ENCODE peak calls at places on chromosome 4, in four cellular contexts. One of them, this sample, is unnamed.

GRCh38 chr4:128649575-128650205 is 159.8 kb upstream of the JADE1 start:
- DNase-seq in H1: no peak
- DNase-seq in GM12878: no peak
- DNase-seq in HepG2: peak; percentile 6
- DNase-seq in this sample: no peak

GRCh38 chr4:29560452-29560851 is 1159.7 kb upstream of the PCDH7 start:
- DNase-seq in H1: no peak
- DNase-seq in GM12878: no peak
- DNase-seq in HepG2: no peak
- DNase-seq in this sample: no peak

GRCh38 chr4:175947117-175947722 is 118.4 kb upstream of the WDR17 start:
- DNase-seq in H1: no peak
- DNase-seq in GM12878: no peak
- DNase-seq in HepG2: peak; percentile 6
- DNase-seq in this sample: no peak

GRCh38 chr4:138499627-138500026 is 257.5 kb upstream of the SLC7A11 start:
- DNase-seq in H1: no peak
- DNase-seq in GM12878: no peak
- DNase-seq in HepG2: no peak
- DNase-seq in this sample: no peak

GRCh38 chr4:85866508-85866907 is 391.6 kb downstream of the ARHGAP24 start:
- DNase-seq in H1: no peak
- DNase-seq in GM12878: no peak
- DNase-seq in HepG2: no peak
- DNase-seq in this sample: no peak

GRCh38 chr4:155759372-155760252 is 791 bp downstream of the GUCY1B1 start:
- DNase-seq in H1: no peak
- DNase-seq in GM12878: no peak
- DNase-seq in HepG2: no peak
- DNase-seq in this sample: peak; percentile 10

GRCh38 chr4:156815717-156816319 is 155.8 kb downstream of the PDGFC start:
- DNase-seq in H1: no peak
- DNase-seq in GM12878: no peak
- DNase-seq in HepG2: no peak
- DNase-seq in this sample: no peak

GRCh38 chr4:161791796-161792556 is 371.8 kb downstream of the FSTL5 start:
- DNase-seq in H1: no peak
- DNase-seq in GM12878: no peak
- DNase-seq in HepG2: no peak
- DNase-seq in this sample: no peak

GRCh38 chr4:55906999-55907398 is 41.7 kb upstream of the CEP135 start:
- DNase-seq in H1: no peak
- DNase-seq in GM12878: no peak
- DNase-seq in HepG2: no peak
- DNase-seq in this sample: no peak

GRCh38 chr4:25312496-25313193 is at the start of gene ZCCHC4:
- DNase-seq in H1: peak; percentile 84
- DNase-seq in GM12878: peak; percentile 67
- DNase-seq in HepG2: peak; percentile 77
- DNase-seq in this sample: peak; percentile 96

GRCh38 chr4:177283167-177283566 is 26.5 kb upstream of the NEIL3 start:
- DNase-seq in H1: no peak
- DNase-seq in GM12878: no peak
- DNase-seq in HepG2: no peak
- DNase-seq in this sample: no peak

GRCh38 chr4:138275946-138276621 is 33.9 kb upstream of the SLC7A11 start:
- DNase-seq in H1: no peak
- DNase-seq in GM12878: no peak
- DNase-seq in HepG2: no peak
- DNase-seq in this sample: no peak

GRCh38 chr4:1244081-1244977 is 4.6 kb downstream of the CTBP1 start:
- DNase-seq in H1: no peak
- DNase-seq in GM12878: no peak
- DNase-seq in HepG2: no peak
- DNase-seq in this sample: peak; percentile 8

GRCh38 chr4:1014395-1015167 is 3.2 kb downstream of the FGFRL1 start:
- DNase-seq in H1: no peak
- DNase-seq in GM12878: no peak
- DNase-seq in HepG2: no peak
- DNase-seq in this sample: no peak

GRCh38 chr4:101944649-101945048 is 154.1 kb downstream of the BANK1 start:
- DNase-seq in H1: no peak
- DNase-seq in GM12878: no peak
- DNase-seq in HepG2: no peak
- DNase-seq in this sample: no peak

GRCh38 chr4:54802336-54802735 is 144.6 kb downstream of the KIT start:
- DNase-seq in H1: no peak
- DNase-seq in GM12878: no peak
- DNase-seq in HepG2: no peak
- DNase-seq in this sample: no peak

GRCh38 chr4:6576512-6576911 is 1.5 kb downstream of the MAN2B2 start:
- DNase-seq in H1: no peak
- DNase-seq in GM12878: no peak
- DNase-seq in HepG2: no peak
- DNase-seq in this sample: no peak

GRCh38 chr4:144449623-144450022 is 196.3 kb upstream of the HHIP start:
- DNase-seq in H1: no peak
- DNase-seq in GM12878: no peak
- DNase-seq in HepG2: no peak
- DNase-seq in this sample: no peak

GRCh38 chr4:174457468-174457867 is 64.8 kb downstream of the HPGD start:
- DNase-seq in H1: no peak
- DNase-seq in GM12878: no peak
- DNase-seq in HepG2: no peak
- DNase-seq in this sample: no peak

GRCh38 chr4:2932951-2933565 is 30.1 kb downstream of the NOP14 start:
- DNase-seq in H1: no peak
- DNase-seq in GM12878: no peak
- DNase-seq in HepG2: no peak
- DNase-seq in this sample: no peak

GRCh38 chr4:143202824-143203223 is 18.1 kb downstream of the USP38 start:
- DNase-seq in H1: no peak
- DNase-seq in GM12878: no peak
- DNase-seq in HepG2: no peak
- DNase-seq in this sample: no peak

GRCh38 chr4:64465263-64465662 is 56.0 kb upstream of the TECRL start:
- DNase-seq in H1: no peak
- DNase-seq in GM12878: no peak
- DNase-seq in HepG2: no peak
- DNase-seq in this sample: no peak

DNA sequence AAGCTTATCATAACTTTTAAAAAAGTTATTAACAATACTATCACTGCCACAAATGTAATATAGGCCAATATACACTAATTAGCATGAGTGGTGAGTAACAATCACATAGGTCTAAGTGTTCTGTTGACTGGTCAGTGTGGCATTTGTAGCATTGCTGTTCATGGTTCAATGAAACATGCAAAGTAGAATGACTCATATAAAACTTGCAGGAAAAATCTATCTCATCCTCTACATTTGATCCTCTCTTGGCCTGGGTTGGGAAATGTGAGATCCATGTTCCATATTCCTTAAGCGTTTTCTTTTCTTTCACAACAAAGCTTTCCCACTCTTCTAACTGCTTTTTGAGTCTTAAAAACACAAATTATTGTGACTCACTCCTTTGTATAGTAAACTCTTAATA is 1418.7 kb downstream of the FSTL5 start:
- DNase-seq in H1: no peak
- DNase-seq in GM12878: no peak
- DNase-seq in HepG2: no peak
- DNase-seq in this sample: no peak
- TF ChIP-seq CREB1 in H1: no peak
- TF ChIP-seq CREB1 in GM12878: no peak
- TF ChIP-seq CREB1 in HepG2: no peak
- TF ChIP-seq CREB1 in this sample: no peak

DNA sequence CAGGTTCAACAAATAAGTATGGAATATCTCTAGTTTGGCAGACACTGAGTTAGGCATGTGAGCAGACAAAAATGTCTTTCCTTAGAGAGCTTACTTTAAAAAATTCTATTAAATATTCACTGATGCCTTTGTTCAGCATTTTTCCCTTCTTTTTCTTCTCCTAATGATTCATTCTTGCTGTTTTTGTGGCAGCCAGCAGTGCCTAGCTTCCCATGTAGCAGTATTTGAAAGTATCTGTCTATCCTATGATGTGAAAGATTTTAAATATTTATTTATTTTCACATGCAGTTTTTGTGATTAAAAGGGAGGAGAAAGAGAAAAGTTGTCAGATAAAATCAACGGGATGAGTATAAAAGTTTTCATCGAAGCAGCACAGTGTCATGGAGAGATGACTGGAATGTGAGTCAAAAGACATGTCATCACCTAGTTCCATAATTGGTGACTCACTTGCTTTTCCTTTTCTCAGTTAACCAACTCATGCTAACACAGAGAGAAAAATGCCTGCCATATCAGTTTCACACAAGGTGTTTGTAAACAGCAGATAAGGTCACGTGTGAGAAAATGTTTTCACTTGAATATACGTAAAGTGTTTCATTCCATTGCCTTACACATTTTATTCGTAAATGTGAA is 69.8 kb downstream of the BMPR1B start:
- DNase-seq in H1: no peak
- DNase-seq in GM12878: no peak
- DNase-seq in HepG2: no peak
- DNase-seq in this sample: peak; percentile 18
- H3K9ac ChIP-seq in H1: no peak overlapping the region
- H3K9ac ChIP-seq in GM12878: no peak overlapping the region
- H3K9ac ChIP-seq in HepG2: no peak overlapping the region
- H3K9ac ChIP-seq in this sample: no peak overlapping the region

DNA sequence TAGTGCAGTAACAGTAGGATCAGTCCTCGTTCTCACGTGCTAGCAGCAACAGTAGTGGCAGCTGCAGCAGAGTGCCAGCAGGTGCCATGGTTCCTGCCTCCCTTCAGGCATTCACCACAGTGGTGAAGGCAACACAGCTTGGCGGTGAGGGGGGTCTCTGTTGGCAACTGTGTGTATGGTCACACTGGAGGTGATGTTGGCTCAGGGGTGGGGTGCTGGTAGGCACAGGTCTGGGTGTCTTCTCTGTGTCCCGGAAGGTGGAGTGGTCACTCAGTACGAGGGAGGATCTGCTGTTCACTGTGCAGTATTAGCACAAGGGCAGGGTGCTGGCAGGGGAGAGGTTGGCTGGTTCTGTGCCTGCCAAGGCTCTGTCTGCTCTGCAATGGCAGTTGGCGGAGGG is 671.8 kb downstream of the CCSER1 start:
- DNase-seq in H1: no peak
- DNase-seq in GM12878: no peak
- DNase-seq in HepG2: no peak
- DNase-seq in this sample: no peak
- TF ChIP-seq CREB1 in H1: no peak
- TF ChIP-seq CREB1 in GM12878: no peak
- TF ChIP-seq CREB1 in HepG2: no peak
- TF ChIP-seq CREB1 in this sample: no peak

GRCh38 chr4:15914291-15914690 is 24.2 kb downstream of the FGFBP1 start:
- DNase-seq in H1: no peak
- DNase-seq in GM12878: no peak
- DNase-seq in HepG2: no peak
- DNase-seq in this sample: no peak
- H3K9ac ChIP-seq in H1: no peak overlapping the region
- H3K9ac ChIP-seq in GM12878: no peak overlapping the region
- H3K9ac ChIP-seq in HepG2: no peak overlapping the region
- H3K9ac ChIP-seq in this sample: no peak overlapping the region

GRCh38 chr4:170088686-170089085 is 1.1 kb downstream of the AADAT start:
- DNase-seq in H1: no peak
- DNase-seq in GM12878: no peak
- DNase-seq in HepG2: no peak
- DNase-seq in this sample: no peak

GRCh38 chr4:170090667-170091052 is 904 bp upstream of the AADAT start:
- DNase-seq in H1: no peak
- DNase-seq in GM12878: no peak
- DNase-seq in HepG2: no peak
- DNase-seq in this sample: no peak

GRCh38 chr4:170091069-170091696 is 1.4 kb upstream of the AADAT start:
- DNase-seq in H1: no peak
- DNase-seq in GM12878: no peak
- DNase-seq in HepG2: no peak
- DNase-seq in this sample: no peak

GRCh38 chr4:170089274-170089742 is 448 bp downstream of the AADAT start:
- DNase-seq in H1: no peak
- DNase-seq in GM12878: no peak
- DNase-seq in HepG2: peak; percentile 34
- DNase-seq in this sample: no peak

GRCh38 chr4:170089743-170090666 is at the start of gene AADAT:
- DNase-seq in H1: peak; percentile 60
- DNase-seq in GM12878: no peak
- DNase-seq in HepG2: peak; percentile 81
- DNase-seq in this sample: peak; percentile 42
- TF ChIP-seq CREB1 in H1: no peak
- TF ChIP-seq CREB1 in GM12878: no peak
- TF ChIP-seq CREB1 in HepG2: no peak
- TF ChIP-seq CREB1 in this sample: no peak

GRCh38 chr4:150582881-150583286 is 933 bp downstream of the MAB21L2 start:
- DNase-seq in H1: no peak
- DNase-seq in GM12878: no peak
- DNase-seq in HepG2: no peak
- DNase-seq in this sample: no peak
- H3K9ac ChIP-seq in H1: peak overlapping the region; percentile 0
- H3K9ac ChIP-seq in GM12878: no peak overlapping the region
- H3K9ac ChIP-seq in HepG2: no peak overlapping the region
- H3K9ac ChIP-seq in this sample: no peak overlapping the region

GRCh38 chr4:74028504-74028903 is 10.0 kb downstream of the CXCL3 start:
- DNase-seq in H1: no peak
- DNase-seq in GM12878: no peak
- DNase-seq in HepG2: no peak
- DNase-seq in this sample: no peak

GRCh38 chr4:74032064-74032463 is 6.4 kb downstream of the CXCL3 start:
- DNase-seq in H1: no peak
- DNase-seq in GM12878: no peak
- DNase-seq in HepG2: no peak
- DNase-seq in this sample: no peak

GRCh38 chr4:74033721-74034120 is 4.8 kb downstream of the CXCL3 start:
- DNase-seq in H1: no peak
- DNase-seq in GM12878: no peak
- DNase-seq in HepG2: no peak
- DNase-seq in this sample: no peak

DNA sequence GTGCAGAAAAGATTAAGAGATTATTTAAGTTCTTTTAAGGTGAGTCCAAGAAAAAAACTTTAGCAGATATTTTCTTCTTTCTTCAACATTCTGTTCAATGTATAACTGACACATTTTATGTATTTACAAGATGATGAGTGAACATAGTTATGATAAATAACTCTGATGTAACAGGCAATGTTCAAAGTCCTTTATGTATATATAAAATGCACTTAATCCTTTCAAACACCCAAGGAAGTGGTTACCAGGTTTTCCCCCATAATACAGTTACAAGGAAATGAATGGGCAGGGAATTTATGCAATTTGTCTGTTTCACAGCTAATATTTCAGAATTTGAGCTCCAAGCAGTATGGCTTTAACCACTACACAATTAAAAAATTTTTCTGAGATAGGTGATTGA is 8.2 kb downstream of the CXCL3 start:
- DNase-seq in H1: no peak
- DNase-seq in GM12878: no peak
- DNase-seq in HepG2: no peak
- DNase-seq in this sample: no peak
- TF ChIP-seq CREB1 in H1: no peak
- TF ChIP-seq CREB1 in GM12878: no peak
- TF ChIP-seq CREB1 in HepG2: no peak
- TF ChIP-seq CREB1 in this sample: no peak

This sample was measured in K562.